ENCODE peak calls at places on chromosome 20, in nine cellular contexts. U is fibroblast of lung; E is activated naive CD4-positive, alpha-beta T cell; K is stimulated activated CD8-positive, alpha-beta memory T cell treated with anti-CD3 and anti-CD28 coated beads, Interleukin-4, amount 100 ng/mL, for 24 hours; V is HTR-8/SVneo; O is activated effector memory CD4-positive, alpha-beta T cell treated with anti-CD3 and anti-CD28 coated beads, Interleukin-2, amount 50 U/mL, for 16 hours; C is stimulated activated CD4-positive, alpha-beta T cell treated with anti-CD3 and anti-CD28 coated beads, Interleukin-1b, Interleukin-23, amount 100 ng/mL, for 4 hours; N is A549; J is sciatic nerve. B is an unnamed sample.

GRCh38 chr20:46568570-46569129 is 18.2 kb upstream of the OCSTAMP start:
- DNase-seq in U (peak; percentile 53), E (no peak), K (no peak), V (peak; percentile 53), O (no peak), C (no peak), N (no peak), J (peak; percentile 94), B (peak; percentile 83)

GRCh38 chr20:36281785-36282380 is 24.3 kb upstream of the DLGAP4 start:
- DNase-seq in U (no peak), E (no peak), K (no peak), V (no peak), O (no peak), C (no peak), N (no peak), J (no peak), B (no peak)

GRCh38 chr20:53738039-53738944 is 144.7 kb upstream of the ZNF217 start:
- DNase-seq in U (peak; percentile 90), E (no peak), K (no peak), V (peak; percentile 84), O (no peak), C (no peak), N (peak; percentile 95), J (peak; percentile 76), B (peak; percentile 99)

GRCh38 chr20:11159728-11160127 is 485.9 kb upstream of the JAG1 start:
- DNase-seq in U (peak; percentile 83), E (no peak), K (no peak), V (no peak), O (no peak), C (no peak), N (no peak), J (no peak), B (peak; percentile 56)

GRCh38 chr20:50215101-50215500 is 24.5 kb downstream of the CEBPB start:
- DNase-seq in U (peak; percentile 64), E (no peak), K (no peak), V (no peak), O (no peak), C (no peak), N (no peak), J (no peak), B (peak; percentile 69)

GRCh38 chr20:4295226-4295625 is 279.9 kb upstream of the RNF24 start:
- DNase-seq in U (no peak), E (no peak), K (no peak), V (no peak), O (no peak), C (no peak), N (no peak), J (no peak), B (no peak)

GRCh38 chr20:326645-327031 is 1.3 kb downstream of the SOX12 start:
- DNase-seq in U (no peak), E (no peak), K (no peak), V (no peak), O (no peak), C (no peak), N (peak; percentile 73), J (no peak), B (peak; percentile 73)

GRCh38 chr20:51487525-51488279 is 54.8 kb downstream of the NFATC2 start:
- DNase-seq in U (peak; percentile 94), E (no peak), K (no peak), V (peak; percentile 98), O (peak; percentile 44), C (no peak), N (peak; percentile 53), J (peak; percentile 59), B (peak; percentile 97)

GRCh38 chr20:31684153-31685003 is 38.3 kb downstream of the BCL2L1 start:
- DNase-seq in U (peak; percentile 18), E (no peak), K (no peak), V (no peak), O (no peak), C (no peak), N (no peak), J (no peak), B (no peak)

GRCh38 chr20:41249781-41250281 is 67.7 kb downstream of the ZHX3 start:
- DNase-seq in U (peak; percentile 47), E (no peak), K (no peak), V (peak; percentile 67), O (no peak), C (no peak), N (peak; percentile 24), J (no peak), B (peak; percentile 75)

GRCh38 chr20:15171016-15171415 is 833.6 kb upstream of the FLRT3 start:
- DNase-seq in U (no peak), E (no peak), K (no peak), V (no peak), O (no peak), C (no peak), N (no peak), J (no peak), B (no peak)

GRCh38 chr20:21508230-21509078 is 5.4 kb downstream of the NKX2-2 start:
- DNase-seq in U (no peak), E (no peak), K (no peak), V (no peak), O (no peak), C (no peak), N (no peak), J (no peak), B (no peak)

GRCh38 chr20:11691766-11692165 is 225.9 kb upstream of the BTBD3 start:
- DNase-seq in U (no peak), E (no peak), K (no peak), V (no peak), O (no peak), C (no peak), N (no peak), J (no peak), B (no peak)

GRCh38 chr20:4434681-4435080 is 287.0 kb upstream of the PRND start:
- DNase-seq in U (no peak), E (no peak), K (no peak), V (no peak), O (no peak), C (no peak), N (no peak), J (no peak), B (no peak)

GRCh38 chr20:63656451-63656850 is 1.7 kb upstream of the RTEL1 start:
- DNase-seq in U (peak; percentile 16), E (no peak), K (no peak), V (no peak), O (no peak), C (no peak), N (no peak), J (no peak), B (no peak)

GRCh38 chr20:63123326-63123725 is 92.6 kb downstream of the YTHDF1 start:
- DNase-seq in U (no peak), E (no peak), K (no peak), V (no peak), O (peak; percentile 31), C (no peak), N (no peak), J (peak; percentile 42), B (no peak)